ENCODE peak calls at places on chromosomes 13 and 19, in eight cellular contexts. F, W, I, M, N, H, X and Z are unnamed samples.

GRCh38 chr19:17873661-17874422 is 2.1 kb downstream of the SLC5A5 start:
- DNase-seq in F (peak; percentile 68), W (peak; percentile 73), I (no peak), M (peak; percentile 89), N (no peak), H (no peak), X (no peak), Z (peak; percentile 89)

GRCh38 chr13:59480398-59480797 is 683.3 kb downstream of the DIAPH3 start:
- DNase-seq in F (no peak), W (no peak), I (no peak), M (no peak), N (no peak), H (no peak), X (no peak), Z (no peak)

GRCh38 chr19:20307127-20307526 is 140.1 kb downstream of the ZNF486 start:
- DNase-seq in F (no peak), W (no peak), I (no peak), M (no peak), N (no peak), H (no peak), X (no peak), Z (no peak)

GRCh38 chr13:51977606-51978005 is 33.6 kb downstream of the ATP7B start:
- DNase-seq in F (no peak), W (no peak), I (no peak), M (no peak), N (no peak), H (no peak), X (no peak), Z (no peak)

GRCh38 chr19:43778651-43779050 is 2.1 kb downstream of the KCNN4 start:
- DNase-seq in F (no peak), W (no peak), I (no peak), M (peak; percentile 42), N (no peak), H (no peak), X (no peak), Z (no peak)

GRCh38 chr13:101018720-101019119 is 344.1 kb upstream of the TMTC4 start:
- DNase-seq in F (no peak), W (no peak), I (no peak), M (no peak), N (peak; percentile 37), H (no peak), X (peak; percentile 69), Z (no peak)

GRCh38 chr19:8069116-8069973 is 16.8 kb downstream of the CCL25 start:
- DNase-seq in F (no peak), W (no peak), I (no peak), M (no peak), N (no peak), H (no peak), X (no peak), Z (no peak)

GRCh38 chr13:42996584-42996983 is 4.5 kb upstream of the EPSTI1 start:
- DNase-seq in F (no peak), W (no peak), I (no peak), M (no peak), N (peak; percentile 66), H (no peak), X (peak; percentile 77), Z (no peak)

GRCh38 chr13:55990631-55991030 is 1150.1 kb upstream of the PRR20A start:
- DNase-seq in F (no peak), W (no peak), I (no peak), M (no peak), N (no peak), H (no peak), X (no peak), Z (no peak)

GRCh38 chr19:18777725-18778389 is 13.2 kb downstream of the COMP start:
- DNase-seq in F (no peak), W (no peak), I (no peak), M (peak; percentile 63), N (no peak), H (no peak), X (no peak), Z (no peak)

GRCh38 chr13:38686635-38687245 is at the start of gene FREM2:
- DNase-seq in F (no peak), W (no peak), I (peak; percentile 16), M (peak; percentile 42), N (no peak), H (no peak), X (peak; percentile 72), Z (peak; percentile 25)

GRCh38 chr13:32988588-32989256 is 27.5 kb upstream of the KL start:
- DNase-seq in F (no peak), W (no peak), I (no peak), M (peak; percentile 17), N (no peak), H (no peak), X (no peak), Z (peak; percentile 30)

GRCh38 chr13:95411641-95412040 is 110.4 kb upstream of the ABCC4 start:
- DNase-seq in F (no peak), W (no peak), I (no peak), M (no peak), N (no peak), H (no peak), X (peak; percentile 82), Z (no peak)

GRCh38 chr13:98318263-98318878 is 141.3 kb upstream of the RNF113B start:
- DNase-seq in F (no peak), W (no peak), I (no peak), M (no peak), N (no peak), H (no peak), X (no peak), Z (no peak)

GRCh38 chr13:97282705-97283104 is 60.6 kb downstream of the MBNL2 start:
- DNase-seq in F (no peak), W (no peak), I (no peak), M (no peak), N (no peak), H (no peak), X (no peak), Z (no peak)

GRCh38 chr13:49855930-49856329 is 63.4 kb upstream of the KPNA3 start:
- DNase-seq in F (no peak), W (no peak), I (no peak), M (no peak), N (no peak), H (no peak), X (no peak), Z (no peak)

GRCh38 chr19:31348416-31349159 is 648 bp downstream of the TSHZ3 start:
- DNase-seq in F (no peak), W (peak; percentile 28), I (no peak), M (no peak), N (peak; percentile 28), H (peak; percentile 78), X (no peak), Z (no peak)

GRCh38 chr13:93652942-93653341 is 426.3 kb downstream of the GPC6 start:
- DNase-seq in F (no peak), W (no peak), I (no peak), M (no peak), N (no peak), H (no peak), X (no peak), Z (no peak)